ENCODE peak calls at places on chromosomes 16 and 17, in five cellular contexts. W is cardiac muscle cell; T is neural progenitor cell; G is WERI-Rb-1; I is CD4-positive, CD25-positive, alpha-beta regulatory T cell. H is an unnamed sample.

GRCh38 chr17:43377056-43377810 is 21.6 kb upstream of the ARL4D start:
- DNase-seq in I (no peak), G (no peak), W (no peak), T (no peak), H (no peak)

GRCh38 chr17:82943751-82944150 is 103.9 kb upstream of the ZNF750 start:
- DNase-seq in T (no peak), I (no peak), W (no peak), G (no peak), H (no peak)

GRCh38 chr17:29840884-29841283 is 89.1 kb downstream of the SSH2 start:
- DNase-seq in T (no peak), G (no peak), W (no peak), I (no peak), H (no peak)

GRCh38 chr17:6755731-6756184 is at the start of gene XAF1:
- DNase-seq in T (no peak), I (peak; percentile 84), G (no peak), W (no peak), H (no peak)

GRCh38 chr17:39164675-39165143 is 1.3 kb downstream of the ARL5C start:
- DNase-seq in I (peak; percentile 88), T (peak; percentile 93), G (peak; percentile 79), W (peak; percentile 91), H (no peak)

GRCh38 chr17:3887394-3887793 is 5.5 kb downstream of the CAMKK1 start:
- DNase-seq in I (no peak), G (no peak), T (no peak), W (no peak), H (no peak)

GRCh38 chr17:1379930-1380313 is 20.1 kb downstream of the YWHAE start:
- DNase-seq in G (no peak), T (no peak), I (peak; percentile 43), W (no peak), H (no peak)

GRCh38 chr17:57726213-57726612 is 18.9 kb downstream of the CCDC182 start:
- DNase-seq in G (no peak), T (no peak), I (no peak), W (no peak), H (no peak)

GRCh38 chr17:61474235-61474927 is 22.2 kb downstream of the TBX4 start:
- DNase-seq in G (no peak), W (no peak), I (no peak), T (no peak), H (no peak)

GRCh38 chr17:4536742-4537411 is 18.3 kb downstream of the MYBBP1A start:
- DNase-seq in G (no peak), W (no peak), I (no peak), T (no peak), H (no peak)

GRCh38 chr17:50149425-50150353 is 788 bp downstream of the PPP1R9B start:
- DNase-seq in I (peak; percentile 79), W (peak; percentile 78), G (peak; percentile 61), T (peak; percentile 87), H (no peak)

GRCh38 chr16:1820096-1820972 is 6.3 kb downstream of the HAGH start:
- DNase-seq in T (no peak), G (no peak), W (no peak), I (no peak), H (no peak)

GRCh38 chr17:79779088-79779529 is 1.2 kb downstream of the CBX2 start:
- DNase-seq in T (peak; percentile 36), I (no peak), G (peak; percentile 41), W (no peak), H (no peak)

GRCh38 chr17:17853811-17854527 is 17.2 kb upstream of the SREBF1 start:
- DNase-seq in W (no peak), T (no peak), G (no peak), I (peak; percentile 63), H (no peak)

GRCh38 chr17:3972281-3972731 is 8.1 kb upstream of the ATP2A3 start:
- DNase-seq in W (no peak), G (no peak), T (no peak), I (peak; percentile 27), H (no peak)

GRCh38 chr17:54888981-54889380 is 11.7 kb upstream of the TOM1L1 start:
- DNase-seq in T (no peak), G (no peak), W (no peak), I (no peak), H (no peak)

GRCh38 chr16:2149630-2150417 is 1.4 kb downstream of the RAB26 start:
- DNase-seq in T (peak; percentile 38), I (no peak), W (no peak), G (no peak), H (no peak)

GRCh38 chr17:80498242-80498919 is 22.0 kb upstream of the NPTX1 start:
- DNase-seq in T (peak; percentile 59), G (no peak), I (no peak), W (no peak), H (no peak)

GRCh38 chr16:54171855-54172537 is 114.6 kb downstream of the IRX3 start:
- DNase-seq in G (no peak), T (peak; percentile 44), W (peak; percentile 38), I (no peak), H (no peak)

GRCh38 chr16:67114793-67115192 is 5.1 kb downstream of the PHAF1 start:
- DNase-seq in I (no peak), T (no peak), W (no peak), G (no peak), H (no peak)
- H3K27ac ChIP-seq in I (no peak overlapping the region), T (no peak overlapping the region), W (no peak overlapping the region), G (no peak overlapping the region), H (no peak overlapping the region)

GRCh38 chr17:37066322-37066905 is 117.7 kb downstream of the AATF start:
- DNase-seq in T (no peak), I (no peak), G (no peak), W (no peak), H (no peak)

GRCh38 chr17:37069087-37069486 is 120.3 kb downstream of the AATF start:
- DNase-seq in W (no peak), T (no peak), G (no peak), I (no peak), H (no peak)

GRCh38 chr17:37065486-37066321 is 117.0 kb downstream of the AATF start:
- DNase-seq in W (no peak), G (no peak), I (no peak), T (no peak), H (no peak)

GRCh38 chr17:37068266-37068665 is 119.5 kb downstream of the AATF start:
- DNase-seq in G (no peak), W (no peak), I (no peak), T (no peak), H (no peak)

GRCh38 chr17:37067555-37068111 is 118.9 kb downstream of the AATF start:
- DNase-seq in T (no peak), G (no peak), I (no peak), W (no peak), H (no peak)
- H3K27ac ChIP-seq in T (no peak overlapping the region), G (no peak overlapping the region), I (no peak overlapping the region), W (no peak overlapping the region), H (no peak overlapping the region)

DNA sequence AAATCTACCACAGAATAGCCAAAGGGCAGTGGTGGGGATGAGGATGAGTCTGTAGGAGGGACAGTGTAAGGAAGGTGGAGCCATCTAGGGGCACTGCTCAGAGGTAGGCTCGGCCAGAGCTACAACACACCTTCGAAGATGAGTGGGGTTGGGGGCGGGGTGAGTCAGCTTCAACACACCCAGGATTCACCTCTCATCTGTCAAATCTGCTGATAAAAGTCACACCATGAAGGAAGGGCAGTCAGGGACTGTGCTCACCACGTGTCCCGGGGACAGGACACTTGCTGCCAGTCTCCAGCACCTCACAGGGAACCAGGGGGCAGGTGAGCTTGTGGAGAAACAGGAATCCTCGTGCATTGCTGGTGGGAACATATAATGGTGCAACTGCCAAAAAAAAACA is 133.3 kb downstream of the ANKRD11 start:
- DNase-seq in W (no peak), G (peak; percentile 38), I (peak; percentile 62), T (no peak), H (no peak)
- H3K27ac ChIP-seq in W (peak overlapping the region; percentile 60), G (no peak overlapping the region), I (peak overlapping the region; percentile 85), T (no peak overlapping the region), H (no peak overlapping the region)

DNA sequence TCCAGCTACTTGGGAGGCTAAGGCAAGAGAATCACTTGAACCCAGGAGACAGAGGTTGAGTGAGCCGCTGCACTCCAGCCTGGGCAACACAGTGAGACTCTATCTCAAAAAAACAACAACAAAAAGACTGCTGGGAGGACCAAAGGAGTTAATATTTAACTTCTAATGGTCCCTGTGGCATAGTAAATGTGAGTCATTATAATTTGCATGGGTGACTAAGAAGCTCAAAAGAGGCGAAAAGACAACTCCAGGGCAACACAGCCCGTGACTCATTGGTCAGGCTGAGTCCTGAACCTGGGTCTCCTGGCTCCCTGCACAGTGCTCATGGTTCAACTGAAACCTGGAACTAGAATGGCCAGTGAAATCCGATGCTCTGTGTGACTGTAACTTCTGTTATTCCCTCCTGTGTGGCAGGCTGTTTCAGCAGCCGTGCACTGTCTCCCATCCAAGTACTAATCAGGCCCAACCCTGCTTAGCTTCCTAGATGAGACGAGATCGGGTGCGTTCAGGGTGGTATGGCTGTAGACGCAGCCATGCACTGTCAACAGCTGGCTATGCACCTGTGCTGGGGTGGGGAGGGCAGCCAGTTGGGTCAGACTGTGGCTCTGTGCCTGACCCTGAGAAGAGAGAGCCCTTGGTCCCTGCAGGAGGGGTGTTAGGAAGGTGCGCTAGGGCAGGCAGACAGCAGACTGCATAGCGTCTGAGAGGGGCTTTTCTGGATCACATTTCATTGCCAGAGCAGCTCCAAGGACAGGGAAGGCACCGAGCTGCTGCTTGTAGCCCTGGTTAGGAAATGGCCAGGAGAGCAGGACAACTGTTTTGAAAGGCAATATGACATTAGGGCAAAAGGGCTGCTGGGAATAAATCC is 14.5 kb upstream of the GPRC5C start:
- DNase-seq in I (no peak), W (no peak), T (no peak), G (peak; percentile 74), H (no peak)
- H3K27ac ChIP-seq in I (no peak overlapping the region), W (peak overlapping the region; percentile 41), T (no peak overlapping the region), G (peak overlapping the region; percentile 5), H (no peak overlapping the region)

GRCh38 chr16:17414916-17415315 is 55.8 kb downstream of the XYLT1 start:
- DNase-seq in G (no peak), W (no peak), I (no peak), T (no peak), H (no peak)

GRCh38 chr16:17417740-17418139 is 53.0 kb downstream of the XYLT1 start:
- DNase-seq in I (no peak), W (no peak), G (no peak), T (no peak), H (no peak)

GRCh38 chr16:17419266-17419665 is 51.5 kb downstream of the XYLT1 start:
- DNase-seq in T (no peak), G (no peak), W (no peak), I (no peak), H (no peak)

GRCh38 chr16:17414421-17414820 is 56.3 kb downstream of the XYLT1 start:
- DNase-seq in W (no peak), G (no peak), T (no peak), I (peak; percentile 41), H (no peak)

DNA sequence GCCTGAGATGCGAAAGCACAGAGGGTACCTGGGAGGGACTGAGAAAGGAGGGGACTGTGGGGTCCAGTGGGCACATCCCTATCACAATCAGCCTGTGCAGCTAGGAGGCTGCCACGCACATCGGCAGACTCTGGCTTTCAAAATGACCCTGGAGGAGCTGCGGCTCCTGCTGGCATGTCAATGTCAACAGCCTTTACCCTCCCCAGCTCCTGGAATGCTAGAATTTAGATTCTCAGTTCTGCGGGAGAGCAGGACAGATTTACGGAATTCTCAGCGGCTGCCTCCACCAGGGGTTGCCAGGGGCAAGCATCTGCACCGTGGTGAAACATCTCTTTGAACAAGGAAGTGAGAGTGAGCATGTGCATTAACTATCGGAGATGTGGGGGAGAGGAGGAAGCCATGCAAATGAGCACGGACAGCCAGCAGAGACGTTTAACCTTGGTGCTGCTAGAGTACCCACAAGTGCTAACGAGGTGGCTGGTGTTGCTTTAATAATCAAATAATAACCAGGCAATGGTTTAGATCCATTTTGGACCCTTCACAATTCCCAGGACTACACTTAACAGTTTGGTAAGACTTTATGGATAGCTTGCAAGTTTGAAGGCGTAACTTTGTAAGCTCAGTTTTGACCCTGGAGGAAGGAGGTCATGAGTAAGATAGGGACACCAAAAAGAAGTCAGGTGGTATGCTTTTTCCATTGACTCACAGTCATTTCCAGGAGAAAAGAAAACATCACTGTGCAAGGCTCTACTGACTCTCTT is 54.1 kb downstream of the XYLT1 start:
- DNase-seq in W (peak; percentile 59), G (no peak), I (peak; percentile 87), T (no peak), H (no peak)
- H3K27ac ChIP-seq in W (peak overlapping the region; percentile 51), G (no peak overlapping the region), I (peak overlapping the region; percentile 57), T (no peak overlapping the region), H (no peak overlapping the region)

H was measured in caudate nucleus.